ENCODE peak calls at places on chromosomes 2 and 18, in eight cellular contexts. One of them, this sample, is unnamed.

GRCh38 chr2:58030789-58031188 is 15.8 kb upstream of the VRK2 start:
- DNase-seq in astrocyte of the cerebellum: no peak
- DNase-seq in WTC11: no peak
- DNase-seq in cardiac fibroblast: peak
- DNase-seq in omental fat pad: no peak
- DNase-seq in cardiac muscle cell: no peak
- DNase-seq in fibroblast of the aortic adventitia: no peak
- DNase-seq in progenitor cell of endocrine pancreas: no peak
- DNase-seq in this sample: no peak

GRCh38 chr2:145460151-145460550 is 940.2 kb upstream of the ZEB2 start:
- DNase-seq in omental fat pad: no peak
- DNase-seq in astrocyte of the cerebellum: no peak
- DNase-seq in cardiac muscle cell: no peak
- DNase-seq in fibroblast of the aortic adventitia: peak
- DNase-seq in cardiac fibroblast: peak
- DNase-seq in WTC11: no peak
- DNase-seq in progenitor cell of endocrine pancreas: no peak
- DNase-seq in this sample: no peak

GRCh38 chr2:176072951-176073904 is 10.5 kb downstream of the EVX2 start:
- DNase-seq in cardiac muscle cell: no peak
- DNase-seq in omental fat pad: no peak
- DNase-seq in cardiac fibroblast: no peak
- DNase-seq in progenitor cell of endocrine pancreas: no peak
- DNase-seq in WTC11: no peak
- DNase-seq in fibroblast of the aortic adventitia: no peak
- DNase-seq in astrocyte of the cerebellum: no peak
- DNase-seq in this sample: no peak

GRCh38 chr2:196170202-196170680 is 1.1 kb downstream of the STK17B start:
- DNase-seq in cardiac fibroblast: peak
- DNase-seq in astrocyte of the cerebellum: peak
- DNase-seq in progenitor cell of endocrine pancreas: no peak
- DNase-seq in cardiac muscle cell: peak
- DNase-seq in omental fat pad: no peak
- DNase-seq in fibroblast of the aortic adventitia: peak
- DNase-seq in WTC11: no peak
- DNase-seq in this sample: peak

GRCh38 chr2:69238449-69239031 is 148.5 kb downstream of the GFPT1 start:
- DNase-seq in astrocyte of the cerebellum: no peak
- DNase-seq in progenitor cell of endocrine pancreas: no peak
- DNase-seq in cardiac muscle cell: no peak
- DNase-seq in fibroblast of the aortic adventitia: peak
- DNase-seq in cardiac fibroblast: no peak
- DNase-seq in omental fat pad: no peak
- DNase-seq in WTC11: no peak
- DNase-seq in this sample: no peak

GRCh38 chr18:8503287-8503686 is 106.0 kb upstream of the RAB12 start:
- DNase-seq in progenitor cell of endocrine pancreas: no peak
- DNase-seq in omental fat pad: no peak
- DNase-seq in cardiac muscle cell: no peak
- DNase-seq in WTC11: no peak
- DNase-seq in fibroblast of the aortic adventitia: no peak
- DNase-seq in astrocyte of the cerebellum: no peak
- DNase-seq in cardiac fibroblast: no peak
- DNase-seq in this sample: no peak

GRCh38 chr2:63796376-63796775 is 45.3 kb upstream of the UGP2 start:
- DNase-seq in cardiac fibroblast: no peak
- DNase-seq in astrocyte of the cerebellum: no peak
- DNase-seq in progenitor cell of endocrine pancreas: no peak
- DNase-seq in fibroblast of the aortic adventitia: no peak
- DNase-seq in WTC11: no peak
- DNase-seq in cardiac muscle cell: no peak
- DNase-seq in omental fat pad: no peak
- DNase-seq in this sample: no peak

GRCh38 chr18:51321696-51322095 is 124.2 kb upstream of the MEX3C start:
- DNase-seq in fibroblast of the aortic adventitia: peak
- DNase-seq in cardiac muscle cell: no peak
- DNase-seq in WTC11: no peak
- DNase-seq in omental fat pad: no peak
- DNase-seq in progenitor cell of endocrine pancreas: no peak
- DNase-seq in astrocyte of the cerebellum: no peak
- DNase-seq in cardiac fibroblast: no peak
- DNase-seq in this sample: no peak

GRCh38 chr18:23528580-23529472 is 25.5 kb downstream of the RMC1 start:
- DNase-seq in fibroblast of the aortic adventitia: peak
- DNase-seq in cardiac fibroblast: peak
- DNase-seq in astrocyte of the cerebellum: no peak
- DNase-seq in omental fat pad: no peak
- DNase-seq in cardiac muscle cell: no peak
- DNase-seq in progenitor cell of endocrine pancreas: no peak
- DNase-seq in WTC11: no peak
- DNase-seq in this sample: no peak

GRCh38 chr2:181949047-181949446 is 36.6 kb upstream of the PPP1R1C start:
- DNase-seq in fibroblast of the aortic adventitia: peak
- DNase-seq in cardiac muscle cell: no peak
- DNase-seq in WTC11: no peak
- DNase-seq in astrocyte of the cerebellum: no peak
- DNase-seq in progenitor cell of endocrine pancreas: no peak
- DNase-seq in omental fat pad: no peak
- DNase-seq in cardiac fibroblast: peak
- DNase-seq in this sample: no peak

GRCh38 chr2:164770421-164770916 is 71.2 kb downstream of the COBLL1 start:
- DNase-seq in progenitor cell of endocrine pancreas: no peak
- DNase-seq in cardiac fibroblast: no peak
- DNase-seq in cardiac muscle cell: no peak
- DNase-seq in fibroblast of the aortic adventitia: no peak
- DNase-seq in omental fat pad: no peak
- DNase-seq in astrocyte of the cerebellum: no peak
- DNase-seq in WTC11: no peak
- DNase-seq in this sample: no peak

GRCh38 chr2:166184789-166185188 is 57.0 kb upstream of the SCN1A start:
- DNase-seq in WTC11: no peak
- DNase-seq in fibroblast of the aortic adventitia: no peak
- DNase-seq in progenitor cell of endocrine pancreas: no peak
- DNase-seq in cardiac fibroblast: no peak
- DNase-seq in astrocyte of the cerebellum: no peak
- DNase-seq in omental fat pad: no peak
- DNase-seq in cardiac muscle cell: no peak
- DNase-seq in this sample: no peak

GRCh38 chr18:48805826-48806535 is 144.8 kb downstream of the SMAD7 start:
- DNase-seq in progenitor cell of endocrine pancreas: no peak
- DNase-seq in WTC11: peak
- DNase-seq in astrocyte of the cerebellum: no peak
- DNase-seq in cardiac muscle cell: no peak
- DNase-seq in fibroblast of the aortic adventitia: no peak
- DNase-seq in cardiac fibroblast: no peak
- DNase-seq in omental fat pad: no peak
- DNase-seq in this sample: no peak

GRCh38 chr2:48358982-48359381 is 171.0 kb upstream of the STON1 start:
- DNase-seq in cardiac muscle cell: no peak
- DNase-seq in astrocyte of the cerebellum: no peak
- DNase-seq in omental fat pad: no peak
- DNase-seq in fibroblast of the aortic adventitia: no peak
- DNase-seq in progenitor cell of endocrine pancreas: no peak
- DNase-seq in WTC11: no peak
- DNase-seq in cardiac fibroblast: no peak
- DNase-seq in this sample: no peak

GRCh38 chr18:5103693-5104092 is 93.4 kb downstream of the AKAIN1 start:
- DNase-seq in omental fat pad: no peak
- DNase-seq in WTC11: no peak
- DNase-seq in progenitor cell of endocrine pancreas: no peak
- DNase-seq in fibroblast of the aortic adventitia: no peak
- DNase-seq in astrocyte of the cerebellum: no peak
- DNase-seq in cardiac muscle cell: no peak
- DNase-seq in cardiac fibroblast: no peak
- DNase-seq in this sample: no peak

GRCh38 chr18:5107990-5108389 is 89.1 kb downstream of the AKAIN1 start:
- DNase-seq in astrocyte of the cerebellum: no peak
- DNase-seq in WTC11: no peak
- DNase-seq in cardiac fibroblast: no peak
- DNase-seq in cardiac muscle cell: peak
- DNase-seq in fibroblast of the aortic adventitia: no peak
- DNase-seq in progenitor cell of endocrine pancreas: no peak
- DNase-seq in omental fat pad: no peak
- DNase-seq in this sample: no peak

GRCh38 chr18:5106730-5107129 is 90.3 kb downstream of the AKAIN1 start:
- DNase-seq in fibroblast of the aortic adventitia: no peak
- DNase-seq in WTC11: no peak
- DNase-seq in cardiac muscle cell: no peak
- DNase-seq in omental fat pad: no peak
- DNase-seq in progenitor cell of endocrine pancreas: no peak
- DNase-seq in cardiac fibroblast: no peak
- DNase-seq in astrocyte of the cerebellum: no peak
- DNase-seq in this sample: no peak

GRCh38 chr18:5104246-5104645 is 92.8 kb downstream of the AKAIN1 start:
- DNase-seq in omental fat pad: no peak
- DNase-seq in WTC11: no peak
- DNase-seq in fibroblast of the aortic adventitia: no peak
- DNase-seq in astrocyte of the cerebellum: no peak
- DNase-seq in cardiac fibroblast: no peak
- DNase-seq in progenitor cell of endocrine pancreas: no peak
- DNase-seq in cardiac muscle cell: no peak
- DNase-seq in this sample: no peak

GRCh38 chr18:5103286-5103685 is 93.8 kb downstream of the AKAIN1 start:
- DNase-seq in cardiac muscle cell: no peak
- DNase-seq in omental fat pad: no peak
- DNase-seq in WTC11: no peak
- DNase-seq in progenitor cell of endocrine pancreas: no peak
- DNase-seq in fibroblast of the aortic adventitia: no peak
- DNase-seq in astrocyte of the cerebellum: no peak
- DNase-seq in cardiac fibroblast: no peak
- DNase-seq in this sample: no peak
- TF ChIP-seq CTCF in cardiac muscle cell: no peak
- TF ChIP-seq CTCF in omental fat pad: no peak
- TF ChIP-seq CTCF in WTC11: no peak
- TF ChIP-seq CTCF in progenitor cell of endocrine pancreas: no peak
- TF ChIP-seq CTCF in fibroblast of the aortic adventitia: no peak
- TF ChIP-seq CTCF in astrocyte of the cerebellum: no peak
- TF ChIP-seq CTCF in cardiac fibroblast: no peak
- TF ChIP-seq CTCF in this sample: no peak

DNA sequence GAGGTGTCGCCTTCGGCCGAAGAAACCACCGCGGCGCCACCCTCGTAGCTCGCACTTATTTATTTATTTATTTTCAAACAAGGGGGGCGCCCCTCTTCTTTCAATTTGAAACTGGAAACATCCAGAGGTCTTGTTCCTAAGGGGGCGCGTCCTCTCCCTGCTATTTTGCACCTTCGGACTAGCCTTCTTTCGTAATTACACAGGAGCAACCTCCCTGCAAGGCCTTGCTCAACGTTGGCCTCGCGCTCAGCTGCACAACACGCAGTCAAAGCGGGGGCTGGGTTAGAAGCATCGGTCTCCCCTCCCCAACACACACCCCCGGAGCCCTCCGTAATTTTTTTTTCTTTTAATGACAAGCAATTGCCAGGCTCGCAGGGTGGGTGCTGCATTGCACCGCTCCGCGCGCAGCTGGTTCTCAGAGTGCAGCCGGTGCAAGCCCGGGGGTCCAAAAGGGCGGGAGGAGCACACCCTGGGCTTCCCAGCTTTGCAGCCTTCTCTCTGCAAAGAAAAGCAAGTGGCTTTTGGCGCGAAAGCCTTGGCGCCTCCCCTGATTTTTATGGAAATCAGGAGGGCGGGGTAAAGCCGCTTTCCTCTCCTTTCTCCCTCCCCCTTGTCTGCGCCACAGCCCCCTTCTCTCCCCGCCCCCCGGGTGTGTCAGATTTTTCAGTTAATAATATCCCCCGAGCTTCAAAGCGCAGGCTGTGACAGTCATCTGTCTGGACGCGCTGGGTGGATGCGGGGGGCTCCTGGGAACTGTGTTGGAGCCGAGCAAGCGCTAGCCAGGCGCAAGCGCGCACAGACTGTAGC is at the start of gene MYCN:
- DNase-seq in astrocyte of the cerebellum: no peak
- DNase-seq in progenitor cell of endocrine pancreas: peak
- DNase-seq in fibroblast of the aortic adventitia: peak
- DNase-seq in omental fat pad: no peak
- DNase-seq in WTC11: peak
- DNase-seq in cardiac fibroblast: peak
- DNase-seq in cardiac muscle cell: peak
- DNase-seq in this sample: peak
- TF ChIP-seq CTCF in astrocyte of the cerebellum: peak
- TF ChIP-seq CTCF in progenitor cell of endocrine pancreas: peak
- TF ChIP-seq CTCF in fibroblast of the aortic adventitia: no peak
- TF ChIP-seq CTCF in omental fat pad: no peak
- TF ChIP-seq CTCF in WTC11: no peak
- TF ChIP-seq CTCF in cardiac fibroblast: no peak
- TF ChIP-seq CTCF in cardiac muscle cell: peak
- TF ChIP-seq CTCF in this sample: no peak

DNA sequence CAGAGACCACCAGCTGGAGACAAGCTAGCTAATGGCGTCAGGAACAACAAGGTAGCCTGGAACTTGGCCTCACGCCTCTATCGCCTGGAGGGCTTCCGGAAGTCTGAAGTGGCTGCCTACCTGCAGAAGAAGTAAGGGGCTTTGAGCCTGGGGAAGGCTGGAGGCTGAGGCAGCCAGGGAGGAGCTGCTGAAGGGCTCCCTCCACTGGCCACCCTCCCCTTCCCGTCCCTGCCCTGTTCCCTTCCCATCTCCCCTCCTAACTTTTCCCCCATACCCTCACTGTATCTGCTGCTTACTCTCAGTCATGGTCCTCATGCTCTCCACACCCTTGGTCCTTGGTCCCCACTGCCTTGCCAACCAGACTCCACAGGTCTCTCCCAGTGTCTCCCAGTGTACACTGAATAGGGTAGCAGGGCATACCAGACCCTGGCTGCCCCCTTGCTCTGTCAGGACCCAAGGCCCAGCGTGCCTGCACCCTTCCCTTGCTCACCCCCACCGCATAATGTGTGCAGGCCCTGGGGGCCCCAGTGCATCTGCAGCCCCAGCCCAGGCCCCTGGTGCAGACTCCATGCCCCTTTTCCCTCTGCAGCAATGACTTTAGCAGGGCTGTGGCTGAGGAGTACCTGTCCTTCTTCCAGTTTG is 18.8 kb downstream of the PSD4 start:
- DNase-seq in omental fat pad: no peak
- DNase-seq in fibroblast of the aortic adventitia: no peak
- DNase-seq in progenitor cell of endocrine pancreas: no peak
- DNase-seq in WTC11: peak
- DNase-seq in cardiac muscle cell: no peak
- DNase-seq in astrocyte of the cerebellum: no peak
- DNase-seq in cardiac fibroblast: no peak
- DNase-seq in this sample: no peak
- TF ChIP-seq CTCF in omental fat pad: no peak
- TF ChIP-seq CTCF in fibroblast of the aortic adventitia: no peak
- TF ChIP-seq CTCF in progenitor cell of endocrine pancreas: no peak
- TF ChIP-seq CTCF in WTC11: no peak
- TF ChIP-seq CTCF in cardiac muscle cell: peak
- TF ChIP-seq CTCF in astrocyte of the cerebellum: peak
- TF ChIP-seq CTCF in cardiac fibroblast: no peak
- TF ChIP-seq CTCF in this sample: no peak

GRCh38 chr2:238173692-238174091 is 14.9 kb downstream of the ERFE start:
- DNase-seq in astrocyte of the cerebellum: no peak
- DNase-seq in WTC11: no peak
- DNase-seq in fibroblast of the aortic adventitia: no peak
- DNase-seq in omental fat pad: no peak
- DNase-seq in cardiac fibroblast: no peak
- DNase-seq in progenitor cell of endocrine pancreas: no peak
- DNase-seq in cardiac muscle cell: no peak
- DNase-seq in this sample: no peak
- TF ChIP-seq CTCF in astrocyte of the cerebellum: no peak
- TF ChIP-seq CTCF in WTC11: no peak
- TF ChIP-seq CTCF in fibroblast of the aortic adventitia: peak
- TF ChIP-seq CTCF in omental fat pad: no peak
- TF ChIP-seq CTCF in cardiac fibroblast: peak
- TF ChIP-seq CTCF in progenitor cell of endocrine pancreas: peak
- TF ChIP-seq CTCF in cardiac muscle cell: no peak
- TF ChIP-seq CTCF in this sample: no peak

This sample was measured in GM13976.